ENCODE peak calls at places on chromosomes 12 and 14, in six cellular contexts. U is gastrocnemius medialis, F is tibial artery, X is lung, L is prostate gland, G is pancreas. M is an unnamed sample. For H3K36me3, the result is how much of the 10 kb centered on the place peaks cover.

GRCh38 chr12:638948-639557 is 24.2 kb downstream of the NINJ2 start:
- DNase-seq in U (no peak), F (no peak), X (no peak), L (no peak), G (no peak), M (no peak)

GRCh38 chr12:6662906-6663742 is at the start of gene ING4:
- DNase-seq in U (peak), F (peak), X (peak), L (peak), G (peak), M (peak)

GRCh38 chr14:39430762-39431415 is 1.3 kb downstream of the FBXO33 start:
- DNase-seq in U (no peak), F (no peak), X (no peak), L (no peak), G (no peak), M (no peak)

GRCh38 chr12:24698972-24699371 is 249.9 kb downstream of the BCAT1 start:
- DNase-seq in U (no peak), F (no peak), X (no peak), L (no peak), G (no peak), M (no peak)

GRCh38 chr12:89919241-89919906 is 210.7 kb upstream of the ATP2B1 start:
- DNase-seq in U (no peak), F (no peak), X (no peak), L (peak), G (no peak), M (no peak)

GRCh38 chr14:104900639-104901512 is 23.8 kb upstream of the PLD4 start:
- DNase-seq in U (no peak), F (no peak), X (no peak), L (no peak), G (no peak), M (no peak)

GRCh38 chr14:76846331-76847047 is 20.3 kb downstream of the LRRC74A start:
- DNase-seq in U (no peak), F (no peak), X (no peak), L (no peak), G (no peak), M (no peak)

GRCh38 chr12:49903700-49904423 is at the start of gene FAIM2:
- DNase-seq in U (no peak), F (peak), X (no peak), L (no peak), G (no peak), M (peak)

GRCh38 chr14:63840981-63841380 is 11.8 kb upstream of the SYNE2 start:
- DNase-seq in U (no peak), F (no peak), X (no peak), L (no peak), G (no peak), M (peak)

GRCh38 chr12:57011438-57012424 is 4.6 kb downstream of the TAC3 start:
- DNase-seq in U (no peak), F (no peak), X (no peak), L (no peak), G (no peak), M (no peak)

GRCh38 chr14:39085933-39086332 is 17.1 kb downstream of the SEC23A start:
- DNase-seq in U (no peak), F (no peak), X (no peak), L (no peak), G (no peak), M (no peak)

GRCh38 chr12:66063976-66064375 is 66.6 kb downstream of the LLPH start:
- DNase-seq in U (no peak), F (no peak), X (no peak), L (no peak), G (no peak), M (no peak)

GRCh38 chr14:95675486-95675885 is 10.7 kb upstream of the TCL1B start:
- DNase-seq in U (no peak), F (no peak), X (no peak), L (no peak), G (no peak), M (no peak)

GRCh38 chr14:100882026-100882967 is 21.2 kb downstream of the RTL1 start:
- DNase-seq in U (no peak), F (no peak), X (no peak), L (no peak), G (no peak), M (no peak)

GRCh38 chr12:124679533-124680371 is 112.3 kb upstream of the NCOR2 start:
- DNase-seq in U (no peak), F (peak), X (no peak), L (peak), G (no peak), M (no peak)

GRCh38 chr12:49482095-49483051 is 56.5 kb upstream of the KCNH3 start:
- DNase-seq in U (no peak), F (no peak), X (no peak), L (no peak), G (no peak), M (peak)

GRCh38 chr12:11731455-11731854 is 82.0 kb downstream of the ETV6 start:
- DNase-seq in U (no peak), F (no peak), X (no peak), L (no peak), G (no peak), M (no peak)

GRCh38 chr12:96989916-96990315 is 82.9 kb downstream of the NEDD1 start:
- DNase-seq in U (no peak), F (no peak), X (no peak), L (no peak), G (no peak), M (peak)

GRCh38 chr14:85050180-85050579 is 479.8 kb upstream of the FLRT2 start:
- DNase-seq in U (no peak), F (no peak), X (no peak), L (no peak), G (no peak), M (no peak)

GRCh38 chr12:103930787-103931536 is 752 bp downstream of the HSP90B1 start:
- DNase-seq in U (no peak), F (peak), X (peak), L (peak), G (peak), M (no peak)

GRCh38 chr12:75212072-75212471 is 2.4 kb upstream of the KCNC2 start:
- DNase-seq in U (no peak), F (no peak), X (no peak), L (no peak), G (no peak), M (peak)

GRCh38 chr12:124811633-124812032 is 52.0 kb downstream of the SCARB1 start:
- DNase-seq in U (no peak), F (no peak), X (no peak), L (no peak), G (no peak), M (no peak)

GRCh38 chr12:57146092-57146491 is 1.3 kb downstream of the LRP1-AS start:
- DNase-seq in U (no peak), F (no peak), X (no peak), L (no peak), G (no peak), M (no peak)

GRCh38 chr12:77124767-77125166 is 59.4 kb upstream of the E2F7 start:
- DNase-seq in U (no peak), F (no peak), X (no peak), L (no peak), G (no peak), M (no peak)

GRCh38 chr12:57241556-57242310 is 9.3 kb downstream of the STAC3 start:
- DNase-seq in U (no peak), F (peak), X (no peak), L (no peak), G (no peak), M (peak)

GRCh38 chr14:88983755-88984154 is 159.3 kb downstream of the TTC8 start:
- DNase-seq in U (no peak), F (no peak), X (no peak), L (no peak), G (no peak), M (peak)

GRCh38 chr12:107320031-107320928 is 226.9 kb upstream of the CRY1 start:
- DNase-seq in U (no peak), F (no peak), X (peak), L (peak), G (peak), M (no peak)

GRCh38 chr14:77124345-77125274 is 17.0 kb downstream of the ZDHHC22 start:
- DNase-seq in U (no peak), F (no peak), X (no peak), L (peak), G (peak), M (no peak)

DNA sequence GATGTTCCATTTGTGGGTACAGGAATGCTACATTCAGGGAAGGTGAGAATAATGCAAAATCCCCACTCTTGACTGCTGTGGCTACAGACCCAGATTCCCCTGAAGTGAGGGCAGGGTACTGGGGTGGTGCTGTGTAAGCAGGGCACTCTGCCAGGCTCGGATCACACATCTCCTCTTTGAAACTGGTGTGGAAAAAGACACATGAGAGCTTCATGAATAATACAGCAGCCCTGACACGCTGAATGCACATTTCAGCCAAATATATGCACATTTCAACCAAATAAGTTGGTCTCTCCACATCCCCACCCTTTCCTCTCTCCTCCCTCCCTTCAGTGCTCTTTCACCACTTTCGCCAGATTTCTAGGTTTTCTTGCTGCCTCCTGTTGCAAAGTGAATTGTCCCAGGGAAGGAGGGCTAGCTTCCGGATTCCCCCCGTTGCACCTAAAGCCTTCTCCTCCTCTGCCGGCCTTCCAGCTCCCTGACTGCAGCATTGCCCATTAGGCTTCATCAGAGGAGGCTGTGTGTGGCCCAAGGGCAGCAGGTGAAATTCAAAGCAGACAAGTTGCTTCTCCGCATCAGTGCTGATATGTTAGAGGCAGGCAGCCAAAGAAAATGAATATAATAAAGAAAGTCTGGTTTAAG is 118.2 kb upstream of the TMCC3 start:
- DNase-seq in U (no peak), F (no peak), X (no peak), L (no peak), G (no peak), M (no peak)
- H3K4me3 ChIP-seq in U (no peak), F (no peak), X (no peak), L (no peak), G (no peak), M (no peak)

GRCh38 chr12:13744566-13744965 is 236.8 kb downstream of the GRIN2B start:
- DNase-seq in U (no peak), F (no peak), X (no peak), L (no peak), G (no peak), M (no peak)

GRCh38 chr12:13745100-13745678 is 236.2 kb downstream of the GRIN2B start:
- DNase-seq in U (no peak), F (no peak), X (no peak), L (no peak), G (no peak), M (no peak)

DNA sequence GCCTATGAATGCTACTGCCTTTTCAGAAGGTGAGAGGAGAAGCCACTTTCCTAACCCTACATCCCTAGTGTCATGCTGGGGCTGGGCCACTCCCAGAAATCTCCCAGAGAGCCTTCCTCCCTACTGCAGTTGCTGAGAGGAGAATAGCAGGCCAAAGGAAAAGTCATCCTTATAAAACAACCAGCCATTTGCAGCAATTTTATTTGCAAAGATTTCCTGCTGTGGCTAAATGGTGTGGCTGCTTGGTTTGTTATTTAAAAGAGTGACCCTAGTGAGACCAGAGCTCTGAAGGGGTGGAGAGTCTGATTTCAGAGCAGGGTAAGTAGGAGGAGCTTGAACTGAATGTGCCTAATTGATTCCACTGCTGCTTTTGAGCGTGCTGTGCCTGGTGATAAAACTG is 232.0 kb downstream of the GRIN2B start:
- DNase-seq in U (no peak), F (no peak), X (no peak), L (no peak), G (no peak), M (no peak)
- H3K27ac ChIP-seq in U (no peak), F (no peak), X (no peak), L (no peak), G (no peak), M (no peak)

GRCh38 chr12:109185441-109185840 is 69.1 kb downstream of the ACACB start:
- DNase-seq in U (no peak), F (no peak), X (no peak), L (no peak), G (no peak), M (no peak)
- H3K36me3 ChIP-seq in U (under half), F (half or more), X (under half), L (under half), G (under half), M (under half)

DNA sequence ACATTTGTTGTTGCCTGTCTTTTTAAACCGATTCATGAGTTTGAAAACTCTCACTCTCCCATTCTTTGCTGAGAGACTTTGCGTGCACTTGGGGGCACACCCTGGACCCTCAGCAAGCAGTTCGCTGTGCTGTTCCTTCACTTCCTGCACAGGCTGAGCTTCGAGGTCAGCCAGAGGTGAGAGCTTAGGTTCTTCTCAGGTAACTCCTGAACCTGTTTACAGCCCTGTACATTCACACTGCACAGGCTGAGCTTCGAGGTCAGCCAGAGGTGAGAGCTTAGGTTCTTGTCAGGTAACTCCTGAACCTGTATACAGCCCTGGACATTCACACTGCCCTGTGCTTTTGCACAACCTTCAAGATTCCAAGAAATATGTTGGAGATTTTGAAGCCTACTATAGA is 9.8 kb upstream of the CLECL1 start:
- DNase-seq in U (no peak), F (no peak), X (no peak), L (no peak), G (no peak), M (no peak)
- H3K4me3 ChIP-seq in U (no peak), F (no peak), X (no peak), L (no peak), G (no peak), M (no peak)

GRCh38 chr12:120228291-120229070 is 27.6 kb upstream of the RPLP0 start:
- DNase-seq in U (peak), F (peak), X (peak), L (peak), G (peak), M (peak)
- H3K27ac ChIP-seq in U (peak), F (no peak), X (peak), L (peak), G (peak), M (peak)

GRCh38 chr12:101740566-101740965 is 1.3 kb upstream of the SYCP3 start:
- DNase-seq in U (no peak), F (no peak), X (no peak), L (no peak), G (no peak), M (no peak)
- H3K36me3 ChIP-seq in U (under half), F (under half), X (under half), L (under half), G (under half), M (under half)

GRCh38 chr14:94139006-94139405 is 9.6 kb upstream of the IFI27L2 start:
- DNase-seq in U (no peak), F (no peak), X (no peak), L (no peak), G (no peak), M (no peak)

GRCh38 chr14:94135476-94135875 is 6.1 kb upstream of the IFI27L2 start:
- DNase-seq in U (no peak), F (no peak), X (no peak), L (no peak), G (no peak), M (no peak)

GRCh38 chr14:94138256-94138655 is 8.9 kb upstream of the IFI27L2 start:
- DNase-seq in U (no peak), F (no peak), X (peak), L (no peak), G (no peak), M (no peak)

GRCh38 chr14:94139421-94139820 is 10.0 kb upstream of the IFI27L2 start:
- DNase-seq in U (no peak), F (no peak), X (peak), L (no peak), G (no peak), M (no peak)

DNA sequence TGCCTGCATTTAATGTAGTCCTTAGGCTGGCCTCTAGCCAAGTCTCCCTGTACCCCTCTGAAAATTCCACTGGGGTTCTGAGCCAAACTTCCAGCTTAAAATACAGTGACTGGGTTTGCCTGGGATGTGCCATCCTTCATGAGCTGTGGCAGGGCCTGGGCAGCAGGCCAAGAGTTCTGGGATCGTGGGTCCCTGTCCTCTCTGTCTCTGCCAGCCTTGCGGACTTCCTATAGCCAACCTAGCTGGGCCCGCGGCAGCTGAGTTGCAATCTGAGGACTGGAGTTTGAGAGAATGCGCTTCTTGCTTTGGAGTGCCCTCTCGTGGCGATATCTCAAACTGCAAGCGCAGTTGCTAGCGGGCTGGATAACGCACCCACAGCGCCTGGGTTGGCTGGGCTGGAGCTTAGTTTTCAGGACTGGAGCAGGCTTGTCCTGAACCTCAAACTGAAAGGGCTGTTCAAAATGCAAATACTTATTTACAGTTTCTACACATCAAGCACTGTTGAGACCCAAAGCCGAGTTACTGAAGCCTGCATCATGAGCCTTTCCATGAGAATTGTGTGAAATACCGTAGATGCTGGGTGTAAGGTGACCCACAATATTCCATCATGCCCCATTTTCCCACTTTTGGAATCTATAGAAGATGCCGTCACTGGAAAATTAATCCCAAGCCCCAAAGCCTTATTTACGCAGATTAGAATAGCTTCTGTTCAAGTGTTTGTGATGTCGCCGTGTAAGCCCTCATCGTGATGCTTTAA is 7.3 kb upstream of the IFI27L2 start:
- DNase-seq in U (peak), F (peak), X (peak), L (peak), G (peak), M (peak)
- H3K4me3 ChIP-seq in U (no peak), F (no peak), X (no peak), L (no peak), G (no peak), M (no peak)

M was measured in SJCRH30.